ENCODE peak calls at places on chromosomes 4 and X, in four cellular contexts. F, B, R and S are unnamed samples.

GRCh38 chr4:61996943-61997342 is 796.8 kb downstream of the ADGRL3 start:
- DNase-seq in B (no peak), F (no peak), R (no peak), S (no peak)

GRCh38 chr4:1900624-1901023 is 29.4 kb downstream of the NSD2 start:
- DNase-seq in R (no peak), F (no peak), B (no peak), S (no peak)

GRCh38 chr4:158771776-158772175 is 3.0 kb downstream of the FNIP2 start:
- DNase-seq in B (no peak), F (no peak), R (no peak), S (no peak)

GRCh38 chr4:6746721-6747689 is 31.0 kb downstream of the BLOC1S4 start:
- DNase-seq in F (no peak), B (peak; percentile 48), R (no peak), S (no peak)

GRCh38 chrX:72086995-72087394 is 44.7 kb downstream of the RTL5 start:
- DNase-seq in B (no peak), F (no peak), R (no peak), S (no peak)

GRCh38 chr4:78880874-78881492 is 58.3 kb downstream of the PAQR3 start:
- DNase-seq in B (no peak), R (no peak), F (no peak), S (no peak)

GRCh38 chrX:11589573-11590110 is 76.1 kb downstream of the ARHGAP6 start:
- DNase-seq in R (no peak), F (no peak), B (peak; percentile 16), S (no peak)

GRCh38 chrX:46574941-46575381 is 1.4 kb downstream of the CHST7 start:
- DNase-seq in R (no peak), B (peak; percentile 35), F (no peak), S (no peak)

GRCh38 chr4:89661490-89661889 is 175.5 kb downstream of the SNCA start:
- DNase-seq in F (no peak), B (peak; percentile 78), R (no peak), S (no peak)

GRCh38 chr4:133157460-133158160 is 8.5 kb downstream of the PCDH10 start:
- DNase-seq in R (no peak), F (no peak), B (peak; percentile 32), S (no peak)

GRCh38 chr4:156778606-156779005 is 193.0 kb downstream of the PDGFC start:
- DNase-seq in F (no peak), R (no peak), B (peak; percentile 69), S (peak; percentile 71)
- H3K27ac ChIP-seq in F (peak overlapping the region; percentile 28), R (no peak overlapping the region), B (peak overlapping the region; percentile 60), S (no peak overlapping the region)

GRCh38 chr4:5139141-5139540 is 87.9 kb downstream of the STK32B start:
- DNase-seq in F (no peak), R (no peak), B (no peak), S (no peak)
- H3K4me3 ChIP-seq in F (no peak overlapping the region), R (no peak overlapping the region), B (no peak overlapping the region), S (no peak overlapping the region)

GRCh38 chr4:139329665-139330200 is 27.5 kb upstream of the NDUFC1 start:
- DNase-seq in B (no peak), F (no peak), R (no peak), S (no peak)
- H3K27ac ChIP-seq in B (no peak overlapping the region), F (no peak overlapping the region), R (no peak overlapping the region), S (no peak overlapping the region)

GRCh38 chr4:119035941-119036737 is 99.5 kb upstream of the MYOZ2 start:
- DNase-seq in B (peak; percentile 56), R (peak; percentile 72), F (no peak), S (no peak)

GRCh38 chr4:119030536-119030890 is 105.1 kb upstream of the MYOZ2 start:
- DNase-seq in R (peak; percentile 70), F (no peak), B (no peak), S (no peak)

GRCh38 chr4:119034276-119035008 is 101.2 kb upstream of the MYOZ2 start:
- DNase-seq in F (no peak), R (no peak), B (peak; percentile 55), S (no peak)

GRCh38 chr4:119031218-119031617 is 104.4 kb upstream of the MYOZ2 start:
- DNase-seq in B (no peak), R (no peak), F (no peak), S (no peak)

DNA sequence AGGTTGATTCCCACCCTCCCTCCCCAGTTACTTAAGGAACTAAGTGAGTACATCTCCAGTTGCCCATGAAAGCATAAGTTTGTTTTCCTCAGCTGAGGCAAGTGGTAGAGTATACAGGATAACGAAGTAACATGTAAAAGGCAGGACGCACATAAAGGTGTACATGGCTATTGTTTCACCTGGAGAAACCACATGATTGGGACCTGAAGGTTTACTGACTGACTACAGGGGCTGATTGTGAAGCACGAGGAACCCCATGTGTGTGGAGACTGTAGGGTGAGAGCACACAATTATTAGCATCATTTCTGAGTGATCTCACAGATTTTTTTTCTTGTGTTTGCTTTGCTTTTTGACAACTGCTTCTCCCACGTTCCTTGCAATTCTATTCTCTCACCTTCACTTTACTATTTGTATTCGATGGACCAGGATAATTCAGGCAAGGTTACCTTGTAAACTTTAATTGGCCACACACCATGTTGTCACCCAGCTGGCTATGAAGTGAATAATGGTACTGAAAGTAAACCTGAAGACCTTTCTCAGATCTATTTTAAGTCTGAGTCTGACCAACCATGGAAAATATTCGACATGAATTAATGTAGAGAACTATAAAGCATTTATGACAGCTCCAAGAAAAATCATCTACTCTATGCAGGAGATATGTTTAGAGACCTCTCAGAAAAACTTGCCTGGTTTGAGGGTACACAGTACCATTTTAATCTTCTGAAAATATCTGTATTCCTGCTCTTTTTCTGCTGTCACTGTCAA is 102.5 kb upstream of the MYOZ2 start:
- DNase-seq in F (no peak), B (peak; percentile 13), R (no peak), S (no peak)
- H3K4me3 ChIP-seq in F (no peak overlapping the region), B (no peak overlapping the region), R (peak overlapping the region; percentile 77), S (no peak overlapping the region)

DNA sequence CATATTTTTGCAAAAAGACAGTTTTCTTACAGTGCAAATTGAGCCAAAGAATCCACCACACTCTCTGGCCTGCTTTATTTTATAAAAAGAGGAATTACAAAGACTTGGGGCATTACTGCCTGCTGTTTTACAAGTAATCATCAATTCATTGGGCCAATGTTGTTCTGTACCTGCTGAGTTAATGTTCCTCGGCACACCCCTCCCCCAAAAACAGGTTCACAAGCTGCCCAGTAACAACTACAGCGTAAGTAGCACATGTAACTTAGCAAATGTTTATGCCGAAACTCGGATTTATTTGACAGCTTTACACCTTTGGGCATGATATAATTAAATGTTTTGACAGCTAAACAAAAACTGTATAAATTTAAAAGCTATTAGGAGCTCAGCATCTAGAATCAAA is 214.6 kb upstream of the MAB21L2 start:
- DNase-seq in R (no peak), F (no peak), B (no peak), S (no peak)
- H3K27ac ChIP-seq in R (no peak overlapping the region), F (no peak overlapping the region), B (no peak overlapping the region), S (no peak overlapping the region)

GRCh38 chr4:17781072-17781830 is at the start of gene FAM184B:
- DNase-seq in B (peak; percentile 13), R (peak; percentile 55), F (no peak), S (no peak)
- H3K4me3 ChIP-seq in B (peak within 1 kb of the TSS; percentile 48), R (peak within 1 kb of the TSS; percentile 69), F (peak within 1 kb of the TSS; percentile 48), S (peak within 1 kb of the TSS; percentile 58)

GRCh38 chr4:10983274-10983673 is 298.7 kb upstream of the CLNK start:
- DNase-seq in R (no peak), F (no peak), B (no peak), S (no peak)
- H3K27ac ChIP-seq in R (no peak overlapping the region), F (no peak overlapping the region), B (no peak overlapping the region), S (no peak overlapping the region)

GRCh38 chr4:117249333-117249732 is 164.0 kb upstream of the TRAM1L1 start:
- DNase-seq in F (no peak), B (no peak), R (no peak), S (no peak)
- H3K4me3 ChIP-seq in F (no peak overlapping the region), B (no peak overlapping the region), R (no peak overlapping the region), S (no peak overlapping the region)